ENCODE peak calls at places on chromosomes 2 and 18, in six cellular contexts. E, W, K, S, H and J are unnamed samples.

GRCh38 chr2:182716665-182716990 is 571 bp downstream of the DNAJC10 start:
- ATAC-seq in E (no peak), W (no peak), K (no peak), S (peak), H (peak), J (no peak)

GRCh38 chr2:230575640-230576324 is 136.9 kb upstream of the CAB39 start:
- ATAC-seq in E (peak), W (peak), K (peak), S (peak), H (no peak), J (no peak)

GRCh38 chr2:25664531-25665307 is 8.7 kb downstream of the DTNB start:
- ATAC-seq in E (no peak), W (peak), K (no peak), S (peak), H (peak), J (no peak)

GRCh38 chr2:105798595-105798994 is 53.9 kb downstream of the NCK2 start:
- ATAC-seq in E (peak), W (peak), K (peak), S (no peak), H (no peak), J (peak)

GRCh38 chr2:96186562-96186961 is 22.1 kb downstream of the STARD7 start:
- ATAC-seq in E (no peak), W (no peak), K (no peak), S (no peak), H (no peak), J (no peak)

GRCh38 chr18:37553633-37554398 is 11.8 kb downstream of the CELF4 start:
- ATAC-seq in E (no peak), W (no peak), K (no peak), S (peak), H (no peak), J (no peak)

GRCh38 chr18:6203791-6204190 is 210.9 kb downstream of the L3MBTL4 start:
- ATAC-seq in E (no peak), W (no peak), K (no peak), S (no peak), H (peak), J (no peak)

GRCh38 chr2:23656597-23656973 is 270.3 kb downstream of the ATAD2B start:
- ATAC-seq in E (no peak), W (no peak), K (no peak), S (no peak), H (no peak), J (no peak)

GRCh38 chr2:14401838-14402237 is 230.7 kb upstream of the LRATD1 start:
- ATAC-seq in E (no peak), W (no peak), K (no peak), S (no peak), H (no peak), J (no peak)

GRCh38 chr2:241120440-241120839 is 18.4 kb upstream of the MTERF4 start:
- ATAC-seq in E (no peak), W (peak), K (peak), S (no peak), H (no peak), J (no peak)

GRCh38 chr2:227643990-227644551 is 22.5 kb upstream of the SCYGR5 start:
- ATAC-seq in E (no peak), W (no peak), K (no peak), S (no peak), H (no peak), J (peak)

GRCh38 chr2:167880415-167880814 is 367.0 kb downstream of the STK39 start:
- ATAC-seq in E (no peak), W (no peak), K (no peak), S (no peak), H (no peak), J (no peak)

GRCh38 chr18:28109781-28110460 is 67.0 kb downstream of the CDH2 start:
- ATAC-seq in E (no peak), W (no peak), K (no peak), S (no peak), H (no peak), J (no peak)